ENCODE peak calls at places on chromosomes 5 and 9, in eight cellular contexts. J is sigmoid colon, B is heart right ventricle, F is neuronal stem cell, E is T follicular helper cell, M is iPS-NIHi11, W is COR-L47, R is Right ventricle myocardium superior. D is an unnamed sample.

GRCh38 chr9:76403352-76403751 is 9.1 kb upstream of the RFK start:
- DNase-seq in W (peak; percentile 49), J (no peak), F (no peak), M (peak; percentile 10), B (no peak), E (no peak), R (no peak), D (no peak)

GRCh38 chr5:89313804-89314588 is 431.0 kb upstream of the MEF2C start:
- DNase-seq in M (no peak), E (no peak), R (no peak), J (no peak), F (no peak), B (no peak), W (no peak), D (no peak)

GRCh38 chr5:9519537-9519936 is 26.3 kb downstream of the SEMA5A start:
- DNase-seq in E (no peak), W (no peak), F (no peak), J (no peak), B (no peak), M (no peak), R (no peak), D (no peak)

GRCh38 chr9:69204869-69205268 is 30.8 kb downstream of the TJP2 start:
- DNase-seq in J (peak; percentile 70), B (no peak), R (peak; percentile 56), M (no peak), E (no peak), F (no peak), W (no peak), D (no peak)

GRCh38 chr5:151098185-151098813 is 17.5 kb upstream of the TNIP1 start:
- DNase-seq in M (no peak), F (no peak), J (no peak), B (no peak), W (no peak), R (no peak), E (no peak), D (no peak)

GRCh38 chr5:176846335-176847140 is 36.2 kb downstream of the UNC5A start:
- DNase-seq in J (no peak), W (no peak), R (no peak), M (peak; percentile 46), B (no peak), F (no peak), E (no peak), D (no peak)

GRCh38 chr5:82734291-82734690 is 342.9 kb downstream of the TMEM167A start:
- DNase-seq in W (no peak), E (no peak), F (no peak), M (no peak), R (no peak), J (no peak), B (no peak), D (no peak)

GRCh38 chr5:14223372-14223771 is 80.2 kb downstream of the TRIO start:
- DNase-seq in R (no peak), W (no peak), M (no peak), J (no peak), B (no peak), F (no peak), E (no peak), D (no peak)

GRCh38 chr9:137167752-137168574 is 1.9 kb downstream of the LRRC26 start:
- DNase-seq in J (no peak), W (no peak), R (no peak), M (peak; percentile 59), E (no peak), F (peak; percentile 60), B (no peak), D (no peak)

GRCh38 chr9:89328064-89328463 is 9.8 kb downstream of the SECISBP2 start:
- DNase-seq in B (no peak), F (no peak), M (no peak), E (no peak), W (no peak), R (no peak), J (no peak), D (no peak)

GRCh38 chr5:68949711-68950110 is 144.1 kb upstream of the SLC30A5 start:
- DNase-seq in M (no peak), F (no peak), E (no peak), W (no peak), R (no peak), J (no peak), B (no peak), D (no peak)

GRCh38 chr5:177306674-177307543 is 3.3 kb downstream of the PRELID1 start:
- DNase-seq in J (no peak), R (no peak), F (no peak), W (no peak), B (no peak), M (no peak), E (no peak), D (no peak)

D was measured in naive thymus-derived CD8-positive, alpha-beta T cell.